ENCODE peak calls at places on chromosomes 16 and 17, in four cellular contexts. One of them, this sample, is unnamed.

GRCh38 chr16:4525634-4526277 is 12.8 kb downstream of the CDIP1 start:
- DNase-seq in mucosa of descending colon: peak; percentile 25
- DNase-seq in lower lobe of right lung: no peak
- DNase-seq in AG04450: no peak
- DNase-seq in this sample: no peak

GRCh38 chr16:11394593-11394960 is 49.3 kb downstream of the RMI2 start:
- DNase-seq in mucosa of descending colon: no peak
- DNase-seq in lower lobe of right lung: peak; percentile 24
- DNase-seq in AG04450: no peak
- DNase-seq in this sample: no peak

GRCh38 chr17:2700491-2701141 is 10.9 kb downstream of the CLUH start:
- DNase-seq in mucosa of descending colon: no peak
- DNase-seq in lower lobe of right lung: peak; percentile 31
- DNase-seq in AG04450: no peak
- DNase-seq in this sample: no peak

GRCh38 chr16:85556456-85557082 is 56.6 kb upstream of the GSE1 start:
- DNase-seq in mucosa of descending colon: peak; percentile 87
- DNase-seq in lower lobe of right lung: peak; percentile 80
- DNase-seq in AG04450: no peak
- DNase-seq in this sample: no peak

GRCh38 chr16:71499775-71500364 is 10.7 kb upstream of the ZNF19 start:
- DNase-seq in mucosa of descending colon: no peak
- DNase-seq in lower lobe of right lung: no peak
- DNase-seq in AG04450: peak; percentile 33
- DNase-seq in this sample: peak; percentile 67

GRCh38 chr17:61619493-61619892 is 28.5 kb upstream of the NACA2 start:
- DNase-seq in mucosa of descending colon: no peak
- DNase-seq in lower lobe of right lung: no peak
- DNase-seq in AG04450: no peak
- DNase-seq in this sample: peak; percentile 11

GRCh38 chr16:14028207-14028606 is 42.9 kb upstream of the MRTFB start:
- DNase-seq in mucosa of descending colon: no peak
- DNase-seq in lower lobe of right lung: no peak
- DNase-seq in AG04450: no peak
- DNase-seq in this sample: no peak

GRCh38 chr16:75250089-75250808 is 1.2 kb downstream of the BCAR1 start:
- DNase-seq in mucosa of descending colon: peak; percentile 87
- DNase-seq in lower lobe of right lung: no peak
- DNase-seq in AG04450: no peak
- DNase-seq in this sample: no peak

DNA sequence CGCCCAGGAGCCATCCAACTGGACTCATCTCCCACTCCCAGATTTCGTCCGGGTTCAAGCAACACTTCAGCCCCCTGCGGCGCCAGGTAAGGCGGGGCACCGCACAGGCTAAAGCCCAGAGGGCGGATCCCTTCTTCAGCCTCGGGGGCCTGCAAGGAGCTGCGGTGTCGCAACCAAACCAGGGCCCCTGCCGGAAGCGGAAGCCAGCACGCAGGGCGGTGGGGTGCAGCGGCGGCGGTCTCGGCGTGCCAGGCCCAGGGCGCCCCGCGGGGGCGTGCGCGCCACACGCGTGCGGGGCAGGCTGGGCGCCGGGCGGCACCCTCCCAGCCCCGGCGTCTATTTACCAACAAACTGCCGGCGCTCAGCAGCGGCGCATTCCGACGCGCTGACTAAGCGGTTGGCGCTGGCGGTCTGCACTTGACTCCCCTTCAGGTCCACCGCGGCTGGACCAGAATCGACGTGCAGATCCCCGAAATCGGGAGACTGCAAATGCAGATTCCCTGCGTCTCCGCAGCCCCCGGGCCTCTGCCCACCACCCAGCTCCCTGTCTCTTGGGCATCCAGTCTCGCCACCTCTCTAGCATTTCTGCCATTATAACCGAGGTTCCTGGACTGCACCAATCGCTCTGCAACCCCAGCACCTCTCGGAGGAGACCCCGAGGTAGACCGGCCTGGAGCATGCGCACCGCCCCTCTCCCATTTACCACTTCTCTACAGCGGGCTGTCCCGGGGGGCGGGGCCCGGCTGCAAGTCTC is 433 bp upstream of the DLX4 start:
- DNase-seq in mucosa of descending colon: peak; percentile 80
- DNase-seq in lower lobe of right lung: peak; percentile 87
- DNase-seq in AG04450: no peak
- DNase-seq in this sample: peak; percentile 59
- TF ChIP-seq CTCF in mucosa of descending colon: no peak
- TF ChIP-seq CTCF in lower lobe of right lung: no peak
- TF ChIP-seq CTCF in AG04450: no peak
- TF ChIP-seq CTCF in this sample: no peak

GRCh38 chr16:49281481-49281842 is at the start of gene CBLN1:
- DNase-seq in mucosa of descending colon: no peak
- DNase-seq in lower lobe of right lung: no peak
- DNase-seq in AG04450: no peak
- DNase-seq in this sample: no peak
- H3K4me3 ChIP-seq in mucosa of descending colon: no peak within 1 kb of the TSS
- H3K4me3 ChIP-seq in lower lobe of right lung: peak within 1 kb of the TSS; percentile 50
- H3K4me3 ChIP-seq in AG04450: no peak within 1 kb of the TSS
- H3K4me3 ChIP-seq in this sample: no peak within 1 kb of the TSS

GRCh38 chr17:28366605-28367004 is 1.6 kb upstream of the SEBOX start:
- DNase-seq in mucosa of descending colon: no peak
- DNase-seq in lower lobe of right lung: no peak
- DNase-seq in AG04450: no peak
- DNase-seq in this sample: no peak
- TF ChIP-seq CTCF in mucosa of descending colon: no peak
- TF ChIP-seq CTCF in lower lobe of right lung: no peak
- TF ChIP-seq CTCF in AG04450: no peak
- TF ChIP-seq CTCF in this sample: peak; percentile 1

DNA sequence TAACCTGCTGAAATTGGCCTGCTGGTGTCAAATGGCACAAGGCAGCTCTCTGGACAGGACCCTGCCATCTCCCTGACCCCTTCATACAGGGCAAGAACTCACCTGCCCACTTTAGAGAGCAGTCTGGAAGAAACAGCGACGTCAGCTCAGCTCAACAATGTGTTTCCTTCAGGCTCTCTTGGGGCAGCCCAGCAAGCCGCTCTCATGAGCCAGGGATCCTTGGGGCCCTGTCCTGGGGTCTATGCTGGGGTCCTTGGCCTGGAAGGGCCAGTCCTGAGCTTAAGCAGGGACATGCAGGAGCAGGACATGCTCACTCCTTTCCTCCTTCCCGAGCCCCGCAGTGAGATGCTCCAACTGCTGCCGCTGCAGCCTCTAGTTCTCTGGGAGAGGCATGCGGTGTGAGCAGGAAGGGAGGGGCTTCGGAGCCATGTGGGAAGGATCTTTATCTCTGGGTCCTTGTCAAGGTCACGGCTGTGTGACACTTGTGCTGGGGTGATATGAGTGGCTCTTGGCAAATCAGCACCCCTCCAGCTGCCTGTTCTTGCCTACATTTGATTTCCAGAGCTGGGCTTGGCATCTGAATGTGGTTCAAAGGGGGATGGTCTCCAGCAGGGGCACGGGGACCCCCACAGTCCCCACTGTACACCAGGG is 3.4 kb downstream of the C1QTNF1 start:
- DNase-seq in mucosa of descending colon: no peak
- DNase-seq in lower lobe of right lung: no peak
- DNase-seq in AG04450: no peak
- DNase-seq in this sample: no peak
- H3K4me3 ChIP-seq in mucosa of descending colon: no peak overlapping the region
- H3K4me3 ChIP-seq in lower lobe of right lung: peak overlapping the region; percentile 9
- H3K4me3 ChIP-seq in AG04450: peak overlapping the region; percentile 3
- H3K4me3 ChIP-seq in this sample: no peak overlapping the region

This sample was measured in fibroblast of mammary gland.